ENCODE peak calls at places on chromosomes 11 and 22, in five cellular contexts. P, B, K, Y and X are unnamed samples.

GRCh38 chr11:27213232-27213660 is 149.8 kb downstream of the CCDC34 start:
- DNase-seq in B (peak; percentile 94), K (no peak), P (no peak), Y (peak; percentile 17), X (no peak)

GRCh38 chr11:28585007-28585406 is 476.8 kb downstream of the METTL15 start:
- DNase-seq in K (no peak), B (peak; percentile 84), P (no peak), Y (no peak), X (no peak)

GRCh38 chr22:50540352-50540751 is 5.3 kb upstream of the KLHDC7B start:
- DNase-seq in B (no peak), Y (no peak), K (no peak), P (no peak), X (no peak)

GRCh38 chr11:70732493-70733206 is 334.3 kb downstream of the CTTN start:
- DNase-seq in P (no peak), K (no peak), B (no peak), Y (no peak), X (peak; percentile 18)

GRCh38 chr11:18100926-18101656 is 4.8 kb downstream of the SAAL1 start:
- DNase-seq in B (no peak), Y (no peak), K (no peak), P (peak; percentile 7), X (no peak)

GRCh38 chr11:11458523-11458922 is 105.5 kb upstream of the CSNK2A3 start:
- DNase-seq in Y (no peak), K (no peak), B (no peak), P (no peak), X (no peak)

GRCh38 chr11:16841984-16842383 is 103.5 kb downstream of the C11orf58 start:
- DNase-seq in P (no peak), Y (no peak), B (no peak), K (no peak), X (no peak)

GRCh38 chr22:46984751-46985506 is 222.5 kb downstream of the TBC1D22A start:
- DNase-seq in P (no peak), K (no peak), Y (no peak), B (peak; percentile 69), X (no peak)

GRCh38 chr11:57425565-57426438 is 1.1 kb downstream of the SLC43A3 start:
- DNase-seq in K (no peak), P (no peak), B (peak; percentile 14), Y (no peak), X (no peak)

GRCh38 chr11:126879516-126879915 is 121.1 kb downstream of the KIRREL3 start:
- DNase-seq in P (no peak), B (peak; percentile 41), K (no peak), Y (no peak), X (no peak)

GRCh38 chr22:23657712-23658111 is 25.6 kb upstream of the DRICH1 start:
- DNase-seq in K (no peak), Y (no peak), P (no peak), B (no peak), X (no peak)

GRCh38 chr11:13126430-13126829 is 117.3 kb downstream of the RASSF10 start:
- DNase-seq in B (peak; percentile 98), Y (no peak), P (peak; percentile 91), K (no peak), X (no peak)

GRCh38 chr11:74338963-74339362 is 27.5 kb upstream of the P4HA3 start:
- DNase-seq in P (no peak), B (no peak), Y (no peak), K (no peak), X (no peak)

GRCh38 chr22:50004923-50005322 is 7.6 kb downstream of the IL17REL start:
- DNase-seq in K (no peak), Y (no peak), P (no peak), B (no peak), X (no peak)

GRCh38 chr11:131616456-131616855 is 246.0 kb downstream of the NTM start:
- DNase-seq in P (no peak), B (no peak), K (no peak), Y (no peak), X (no peak)

GRCh38 chr11:57873196-57873911 is 111.8 kb downstream of the CTNND1 start:
- DNase-seq in B (peak; percentile 18), Y (no peak), P (no peak), K (no peak), X (no peak)

GRCh38 chr11:33668468-33668825 is 32.2 kb downstream of the C11orf91 start:
- DNase-seq in B (no peak), K (no peak), Y (no peak), P (no peak), X (no peak)

GRCh38 chr22:17258015-17258827 is 39.0 kb upstream of the ADA2 start:
- DNase-seq in Y (peak; percentile 98), K (no peak), P (no peak), B (no peak), X (peak; percentile 35)

GRCh38 chr11:27088353-27088752 is 47.7 kb downstream of the BBOX1 start:
- DNase-seq in Y (no peak), P (no peak), K (no peak), B (no peak), X (no peak)

GRCh38 chr11:76209956-76210885 is 3.9 kb upstream of the WNT11 start:
- DNase-seq in B (peak; percentile 74), P (peak; percentile 52), K (no peak), Y (no peak), X (no peak)

GRCh38 chr11:128470081-128470480 is 117.3 kb downstream of the ETS1 start:
- DNase-seq in B (no peak), K (no peak), P (no peak), Y (no peak), X (no peak)

GRCh38 chr11:124638500-124638899 is 15.8 kb downstream of the TBRG1 start:
- DNase-seq in P (no peak), Y (no peak), K (no peak), B (no peak), X (peak; percentile 21)

GRCh38 chr11:76159983-76160661 is 46.2 kb downstream of the WNT11 start:
- DNase-seq in P (no peak), Y (no peak), B (no peak), K (no peak), X (no peak)

GRCh38 chr22:17767236-17768065 is 6.8 kb downstream of the BID start:
- DNase-seq in Y (peak; percentile 85), K (no peak), P (no peak), B (no peak), X (no peak)

GRCh38 chr11:102983491-102983890 is 28.0 kb upstream of the MMP13 start:
- DNase-seq in K (no peak), Y (no peak), B (no peak), P (no peak), X (no peak)

GRCh38 chr11:36073411-36074203 is 129.7 kb downstream of the LDLRAD3 start:
- DNase-seq in K (no peak), P (no peak), B (peak; percentile 92), Y (no peak), X (no peak)

GRCh38 chr11:36075053-36075452 is 131.2 kb downstream of the LDLRAD3 start:
- DNase-seq in K (no peak), Y (no peak), B (peak; percentile 91), P (no peak), X (no peak)

GRCh38 chr11:36069576-36070214 is 125.8 kb downstream of the LDLRAD3 start:
- DNase-seq in P (no peak), B (no peak), Y (peak; percentile 15), K (no peak), X (no peak)

GRCh38 chr11:36070215-36070976 is 126.5 kb downstream of the LDLRAD3 start:
- DNase-seq in Y (no peak), K (no peak), P (no peak), B (no peak), X (no peak)

DNA sequence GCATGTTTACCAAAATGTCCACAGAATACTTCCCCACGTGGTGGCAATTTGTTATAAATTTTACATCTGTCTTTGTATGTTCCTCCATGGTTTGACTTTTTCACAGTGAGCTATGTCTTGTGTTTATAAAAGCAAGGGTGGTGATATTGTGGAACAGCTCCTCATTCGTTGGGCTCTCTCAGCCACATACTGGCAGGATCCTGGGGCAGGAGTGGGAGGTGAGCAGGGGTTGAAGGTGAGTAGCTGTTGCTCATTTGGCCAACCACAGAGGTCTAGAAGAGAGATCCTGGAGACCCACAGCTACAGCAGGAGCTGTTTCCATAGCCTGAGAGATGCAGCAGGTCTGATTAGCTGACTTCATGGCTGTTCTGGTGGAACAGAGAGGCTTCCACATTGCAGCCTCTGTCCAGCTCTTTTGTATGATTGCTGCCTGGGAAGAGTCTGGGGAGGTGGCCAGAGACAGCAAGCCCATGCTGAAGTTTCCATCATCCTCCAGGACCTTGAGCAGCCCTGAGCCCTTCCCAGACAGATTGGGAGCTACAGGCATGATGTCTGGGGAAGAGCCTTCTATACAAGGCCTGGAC is 128.1 kb downstream of the LDLRAD3 start:
- DNase-seq in Y (no peak), K (no peak), B (no peak), P (no peak), X (no peak)
- TF ChIP-seq BHLHE40 in Y (no peak), K (no peak), B (no peak), P (no peak), X (no peak)

GRCh38 chr11:67504023-67504949 is 877 bp downstream of the PITPNM1 start:
- DNase-seq in Y (no peak), P (no peak), B (no peak), K (no peak), X (peak; percentile 75)

GRCh38 chr11:67504950-67505561 is at the start of gene PITPNM1:
- DNase-seq in Y (no peak), K (peak; percentile 29), P (peak; percentile 62), B (peak; percentile 24), X (peak; percentile 84)

GRCh38 chr11:67501854-67502253 is 3.3 kb downstream of the PITPNM1 start:
- DNase-seq in Y (no peak), P (no peak), B (no peak), K (no peak), X (no peak)

GRCh38 chr11:67502328-67502979 is 2.7 kb downstream of the PITPNM1 start:
- DNase-seq in B (no peak), P (no peak), K (no peak), Y (no peak), X (no peak)

DNA sequence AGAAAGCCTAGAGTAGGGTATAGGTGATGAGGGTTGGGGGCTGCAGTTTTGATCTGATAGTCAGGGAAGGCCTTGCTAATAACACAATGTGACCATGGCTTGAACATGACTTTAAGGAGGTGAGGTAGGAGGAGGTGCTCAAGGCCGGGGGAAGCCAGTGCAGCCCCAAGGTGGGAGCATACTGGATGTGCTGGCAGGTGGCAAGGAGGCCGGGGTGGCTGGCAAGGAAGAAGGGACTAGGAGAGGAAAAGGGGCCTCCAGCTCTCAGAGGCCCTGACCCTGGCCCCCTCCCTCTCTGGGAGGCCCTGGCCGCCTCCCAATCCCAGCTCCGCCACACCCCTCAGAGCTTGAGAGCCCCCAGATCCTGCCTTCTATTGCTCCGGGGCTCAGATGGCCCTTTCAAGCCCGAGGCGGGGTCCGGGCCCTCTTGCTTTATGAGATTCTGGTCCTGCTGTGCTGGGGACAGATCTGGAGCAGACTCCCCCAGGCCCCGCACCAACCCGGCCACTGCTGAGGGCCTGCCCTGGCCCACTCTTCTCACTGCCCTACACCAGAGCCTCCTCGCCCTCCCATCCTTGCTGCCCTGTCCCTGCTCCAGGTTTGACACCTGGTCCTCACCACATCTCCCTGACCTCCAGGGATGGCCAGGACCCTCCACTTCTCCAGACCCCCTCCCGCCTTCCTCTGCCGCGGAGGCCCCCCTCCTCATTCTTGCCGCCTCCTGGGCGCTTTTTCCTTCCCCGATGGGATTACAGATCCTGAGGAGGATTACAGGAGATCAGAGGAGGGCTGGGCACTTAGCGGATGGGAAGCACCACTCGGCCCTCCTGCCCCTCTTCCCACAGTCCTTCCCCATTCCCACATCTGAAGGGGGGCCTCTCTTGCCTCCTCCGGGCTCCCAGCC is 1.8 kb downstream of the PITPNM1 start:
- DNase-seq in Y (no peak), P (no peak), B (no peak), K (no peak), X (no peak)
- H3K27ac ChIP-seq in Y (no peak overlapping the region), P (peak overlapping the region; percentile 97), B (no peak overlapping the region), K (no peak overlapping the region), X (no peak overlapping the region)

GRCh38 chr11:109306322-109306721 is 115.7 kb upstream of the C11orf87 start:
- DNase-seq in K (no peak), P (no peak), B (peak; percentile 3), Y (no peak), X (no peak)
- TF ChIP-seq USF2 in K (no peak), P (no peak), B (no peak), Y (no peak), X (no peak)

GRCh38 chr11:67118801-67119576 is at the start of gene KDM2A:
- DNase-seq in P (peak; percentile 99), K (peak; percentile 93), Y (peak; percentile 95), B (peak; percentile 99), X (peak; percentile 99)
- TF ChIP-seq BHLHE40 in P (no peak), K (no peak), Y (peak; percentile 28), B (no peak), X (no peak)